ENCODE peak calls at places on chromosomes 1 and 21, in eight cellular contexts. L, Z, B, O, H, S, E and G are unnamed samples. For H3K36me3, the result is how much of the 10 kb centered on the place peaks cover.

GRCh38 chr1:221272940-221273339 is 393.7 kb downstream of the HLX start:
- DNase-seq in L (no peak), Z (no peak), B (no peak), O (no peak), H (no peak), S (no peak), E (no peak), G (no peak)

GRCh38 chr1:42422672-42423236 is 33.1 kb downstream of the ZMYND12 start:
- DNase-seq in L (peak), Z (no peak), B (no peak), O (peak), H (no peak), S (no peak), E (no peak), G (no peak)

GRCh38 chr1:3450202-3450863 is 4.1 kb upstream of the ARHGEF16 start:
- DNase-seq in L (no peak), Z (no peak), B (no peak), O (no peak), H (no peak), S (no peak), E (no peak), G (no peak)

GRCh38 chr1:151720190-151720953 is 950 bp upstream of the RIIAD1 start:
- DNase-seq in L (peak), Z (peak), B (no peak), O (no peak), H (no peak), S (no peak), E (no peak), G (no peak)

GRCh38 chr1:83055391-83056170 is 943.4 kb downstream of the TTLL7 start:
- DNase-seq in L (no peak), Z (no peak), B (no peak), O (no peak), H (no peak), S (no peak), E (no peak), G (no peak)

GRCh38 chr1:200242379-200243041 is 167.3 kb downstream of the ZNF281 start:
- DNase-seq in L (peak), Z (peak), B (no peak), O (no peak), H (peak), S (no peak), E (no peak), G (no peak)

GRCh38 chr1:43036457-43036827 is 77.8 kb upstream of the SLC2A1 start:
- DNase-seq in L (no peak), Z (no peak), B (no peak), O (no peak), H (no peak), S (no peak), E (no peak), G (no peak)

GRCh38 chr1:16625497-16626408 is 12.4 kb upstream of the NBPF1 start:
- DNase-seq in L (no peak), Z (peak), B (no peak), O (no peak), H (no peak), S (no peak), E (no peak), G (peak)

GRCh38 chr1:237799762-237800474 is 90.8 kb downstream of the ZP4 start:
- DNase-seq in L (peak), Z (peak), B (no peak), O (no peak), H (peak), S (peak), E (no peak), G (peak)

GRCh38 chr1:13487143-13487868 is 26.5 kb downstream of the LRRC38 start:
- DNase-seq in L (no peak), Z (peak), B (no peak), O (peak), H (no peak), S (no peak), E (no peak), G (no peak)

GRCh38 chr1:156894711-156895407 is 1.3 kb downstream of the PEAR1 start:
- DNase-seq in L (no peak), Z (peak), B (no peak), O (peak), H (no peak), S (no peak), E (no peak), G (no peak)

GRCh38 chr1:236220473-236220872 is 61.3 kb downstream of the ERO1B start:
- DNase-seq in L (no peak), Z (no peak), B (no peak), O (no peak), H (no peak), S (no peak), E (no peak), G (no peak)

GRCh38 chr1:203667616-203668015 is 41.0 kb downstream of the ATP2B4 start:
- DNase-seq in L (no peak), Z (no peak), B (no peak), O (no peak), H (no peak), S (no peak), E (no peak), G (no peak)

GRCh38 chr1:22626219-22626902 is 10.1 kb upstream of the C1QA start:
- DNase-seq in L (no peak), Z (no peak), B (no peak), O (peak), H (peak), S (no peak), E (no peak), G (no peak)

GRCh38 chr1:22625262-22625925 is 11.0 kb upstream of the C1QA start:
- DNase-seq in L (peak), Z (no peak), B (no peak), O (peak), H (peak), S (no peak), E (no peak), G (no peak)

GRCh38 chr1:22629886-22630285 is 6.5 kb upstream of the C1QA start:
- DNase-seq in L (no peak), Z (no peak), B (no peak), O (no peak), H (no peak), S (no peak), E (no peak), G (no peak)

GRCh38 chr1:22627331-22627730 is 9.1 kb upstream of the C1QA start:
- DNase-seq in L (no peak), Z (no peak), B (no peak), O (peak), H (no peak), S (no peak), E (no peak), G (no peak)

GRCh38 chr1:22628698-22629444 is 7.6 kb upstream of the C1QA start:
- DNase-seq in L (no peak), Z (no peak), B (no peak), O (no peak), H (no peak), S (no peak), E (no peak), G (no peak)
- TF ChIP-seq CTCF in L (no peak), Z (no peak), B (no peak), O (no peak), H (no peak), S (no peak), E (no peak), G (no peak)

GRCh38 chr1:9164919-9165318 is 36.0 kb upstream of the GPR157 start:
- DNase-seq in L (no peak), Z (no peak), B (no peak), O (no peak), H (no peak), S (no peak), E (no peak), G (no peak)

GRCh38 chr1:9166289-9167235 is 37.7 kb upstream of the GPR157 start:
- DNase-seq in L (no peak), Z (no peak), B (peak), O (no peak), H (no peak), S (no peak), E (no peak), G (no peak)

GRCh38 chr1:9161963-9162362 is 33.1 kb upstream of the GPR157 start:
- DNase-seq in L (no peak), Z (no peak), B (no peak), O (no peak), H (no peak), S (no peak), E (peak), G (no peak)

GRCh38 chr1:9165396-9165795 is 36.5 kb upstream of the GPR157 start:
- DNase-seq in L (no peak), Z (no peak), B (no peak), O (no peak), H (no peak), S (no peak), E (no peak), G (no peak)

DNA sequence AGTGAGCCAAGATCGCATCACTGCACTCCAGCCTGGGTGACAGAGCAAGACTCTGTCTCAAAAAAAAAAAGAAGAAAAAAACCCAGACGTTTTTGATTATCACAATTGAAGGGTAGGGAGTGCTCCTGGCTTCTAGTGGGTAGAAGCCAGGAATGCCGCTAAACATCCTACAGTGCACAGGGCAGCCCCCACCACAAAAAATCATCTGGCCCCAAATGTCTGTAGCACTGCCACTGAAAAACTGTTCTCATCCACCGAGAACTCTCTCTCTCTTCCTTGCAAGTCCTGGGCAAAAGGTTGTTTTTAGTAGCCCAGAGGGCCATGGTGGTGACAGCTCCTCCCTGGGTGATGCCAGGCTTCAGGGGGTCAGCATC is 35.6 kb upstream of the GPR157 start:
- DNase-seq in L (no peak), Z (no peak), B (no peak), O (no peak), H (no peak), S (no peak), E (no peak), G (no peak)
- H3K27ac ChIP-seq in L (no peak), Z (peak), B (peak), O (peak), H (no peak), S (peak), E (peak), G (peak)

GRCh38 chr21:15617968-15618367 is 111.8 kb upstream of the USP25 start:
- DNase-seq in L (no peak), Z (no peak), B (peak), O (no peak), H (peak), S (no peak), E (no peak), G (no peak)
- H3K36me3 ChIP-seq in L (under half), Z (under half), B (under half), O (under half), H (under half), S (under half), E (under half), G (under half)

DNA sequence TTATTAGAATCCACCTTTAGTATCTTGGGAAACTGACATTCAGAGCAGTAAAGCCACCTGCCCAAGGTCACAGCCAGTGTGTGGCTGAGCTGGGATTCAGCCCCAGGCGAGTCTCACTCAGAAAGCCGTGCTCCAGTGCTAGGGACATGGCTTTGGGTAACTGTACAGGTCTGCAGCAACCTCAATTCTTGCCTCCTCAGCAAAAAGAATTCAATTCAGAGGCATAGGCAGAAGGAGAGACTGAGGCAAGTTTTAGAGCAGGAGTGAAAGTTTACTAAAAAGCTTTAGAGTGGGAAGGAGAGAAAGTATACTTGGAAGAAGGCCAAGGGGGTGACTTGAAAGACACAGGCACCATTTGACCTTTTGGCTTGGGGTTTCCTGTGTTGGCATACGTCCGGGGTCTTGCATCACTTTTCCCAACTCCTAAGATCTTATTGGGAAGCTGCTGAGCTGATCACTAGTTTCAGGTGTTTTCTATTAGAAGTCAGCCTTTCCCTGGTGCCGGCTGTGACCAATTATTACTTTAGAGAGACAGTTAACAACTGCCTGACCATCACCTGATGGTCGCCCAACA is 529.3 kb downstream of the MATN1 start:
- DNase-seq in L (no peak), Z (no peak), B (no peak), O (no peak), H (no peak), S (no peak), E (no peak), G (no peak)
- TF ChIP-seq CTCF in L (no peak), Z (no peak), B (no peak), O (no peak), H (no peak), S (no peak), E (no peak), G (no peak)

DNA sequence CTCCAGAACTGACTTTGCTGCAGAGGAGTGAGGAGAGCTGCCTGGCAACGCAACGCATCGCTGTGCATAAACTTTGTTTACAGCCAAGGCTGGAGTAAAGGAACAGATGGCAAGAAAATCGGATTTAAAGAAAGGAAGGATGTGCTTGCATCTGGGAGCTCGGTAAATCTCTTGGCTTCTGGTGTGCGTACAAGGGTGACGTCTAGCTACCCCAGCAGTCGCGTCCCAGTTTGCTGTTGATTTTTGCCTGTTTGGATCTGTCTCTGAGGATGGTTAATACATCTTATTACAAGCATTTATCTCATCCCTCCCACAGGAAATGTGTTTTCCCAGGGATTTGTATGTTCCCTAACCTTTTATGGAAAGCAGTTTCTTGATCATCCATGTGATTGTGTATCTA is 73.3 kb upstream of the RALGPS2 start:
- DNase-seq in L (no peak), Z (no peak), B (no peak), O (no peak), H (no peak), S (no peak), E (no peak), G (no peak)
- H3K27ac ChIP-seq in L (no peak), Z (no peak), B (no peak), O (no peak), H (no peak), S (no peak), E (no peak), G (no peak)